ENCODE peak calls at places on chromosomes 7 and 10, in eight cellular contexts. One of them, this sample, is unnamed.

GRCh38 chr10:127142141-127142540 is 54.2 kb downstream of the INSYN2A start:
- DNase-seq in astrocyte: no peak
- DNase-seq in NCI-H1105 treated with DMSO at 0.1 percent for 48 hours: no peak
- DNase-seq in stimulated activated CD4-positive, alpha-beta T cell treated with anti-CD3 and anti-CD28 coated beads, Interleukin-15, amount 100 ng/mL, for 48 hours: no peak
- DNase-seq in AG09309: no peak
- DNase-seq in MM.1S: no peak
- DNase-seq in cardiac fibroblast: no peak
- DNase-seq in NCI-H1092 treated with DMSO at 0.1 percent for 48 hours: no peak
- DNase-seq in this sample: no peak

GRCh38 chr7:115043605-115044004 is 121.7 kb downstream of the MDFIC start:
- DNase-seq in astrocyte: no peak
- DNase-seq in NCI-H1105 treated with DMSO at 0.1 percent for 48 hours: no peak
- DNase-seq in stimulated activated CD4-positive, alpha-beta T cell treated with anti-CD3 and anti-CD28 coated beads, Interleukin-15, amount 100 ng/mL, for 48 hours: no peak
- DNase-seq in AG09309: no peak
- DNase-seq in MM.1S: peak
- DNase-seq in cardiac fibroblast: no peak
- DNase-seq in NCI-H1092 treated with DMSO at 0.1 percent for 48 hours: no peak
- DNase-seq in this sample: no peak

GRCh38 chr10:3869036-3869435 is 84.0 kb upstream of the KLF6 start:
- DNase-seq in astrocyte: no peak
- DNase-seq in NCI-H1105 treated with DMSO at 0.1 percent for 48 hours: no peak
- DNase-seq in stimulated activated CD4-positive, alpha-beta T cell treated with anti-CD3 and anti-CD28 coated beads, Interleukin-15, amount 100 ng/mL, for 48 hours: no peak
- DNase-seq in AG09309: no peak
- DNase-seq in MM.1S: no peak
- DNase-seq in cardiac fibroblast: no peak
- DNase-seq in NCI-H1092 treated with DMSO at 0.1 percent for 48 hours: no peak
- DNase-seq in this sample: no peak

GRCh38 chr7:143345428-143345900 is 17.0 kb downstream of the FAM131B start:
- DNase-seq in astrocyte: peak
- DNase-seq in NCI-H1105 treated with DMSO at 0.1 percent for 48 hours: peak
- DNase-seq in stimulated activated CD4-positive, alpha-beta T cell treated with anti-CD3 and anti-CD28 coated beads, Interleukin-15, amount 100 ng/mL, for 48 hours: peak
- DNase-seq in AG09309: no peak
- DNase-seq in MM.1S: no peak
- DNase-seq in cardiac fibroblast: peak
- DNase-seq in NCI-H1092 treated with DMSO at 0.1 percent for 48 hours: peak
- DNase-seq in this sample: peak

GRCh38 chr7:95725170-95725569 is 47.2 kb upstream of the DYNC1I1 start:
- DNase-seq in astrocyte: no peak
- DNase-seq in NCI-H1105 treated with DMSO at 0.1 percent for 48 hours: peak
- DNase-seq in stimulated activated CD4-positive, alpha-beta T cell treated with anti-CD3 and anti-CD28 coated beads, Interleukin-15, amount 100 ng/mL, for 48 hours: no peak
- DNase-seq in AG09309: no peak
- DNase-seq in MM.1S: peak
- DNase-seq in cardiac fibroblast: peak
- DNase-seq in NCI-H1092 treated with DMSO at 0.1 percent for 48 hours: peak
- DNase-seq in this sample: no peak

GRCh38 chr7:23065974-23066373 is 39.6 kb upstream of the KLHL7 start:
- DNase-seq in astrocyte: peak
- DNase-seq in NCI-H1105 treated with DMSO at 0.1 percent for 48 hours: no peak
- DNase-seq in stimulated activated CD4-positive, alpha-beta T cell treated with anti-CD3 and anti-CD28 coated beads, Interleukin-15, amount 100 ng/mL, for 48 hours: no peak
- DNase-seq in AG09309: peak
- DNase-seq in MM.1S: no peak
- DNase-seq in cardiac fibroblast: peak
- DNase-seq in NCI-H1092 treated with DMSO at 0.1 percent for 48 hours: no peak
- DNase-seq in this sample: no peak

GRCh38 chr7:150978136-150978789 is at the start of gene KCNH2:
- DNase-seq in astrocyte: no peak
- DNase-seq in NCI-H1105 treated with DMSO at 0.1 percent for 48 hours: peak
- DNase-seq in stimulated activated CD4-positive, alpha-beta T cell treated with anti-CD3 and anti-CD28 coated beads, Interleukin-15, amount 100 ng/mL, for 48 hours: no peak
- DNase-seq in AG09309: no peak
- DNase-seq in MM.1S: peak
- DNase-seq in cardiac fibroblast: no peak
- DNase-seq in NCI-H1092 treated with DMSO at 0.1 percent for 48 hours: peak
- DNase-seq in this sample: peak

GRCh38 chr10:131702521-131703356 is 198.1 kb upstream of the PPP2R2D start:
- DNase-seq in astrocyte: no peak
- DNase-seq in NCI-H1105 treated with DMSO at 0.1 percent for 48 hours: no peak
- DNase-seq in stimulated activated CD4-positive, alpha-beta T cell treated with anti-CD3 and anti-CD28 coated beads, Interleukin-15, amount 100 ng/mL, for 48 hours: no peak
- DNase-seq in AG09309: no peak
- DNase-seq in MM.1S: no peak
- DNase-seq in cardiac fibroblast: no peak
- DNase-seq in NCI-H1092 treated with DMSO at 0.1 percent for 48 hours: no peak
- DNase-seq in this sample: no peak

GRCh38 chr7:114269714-114270113 is 144.9 kb upstream of the FOXP2 start:
- DNase-seq in astrocyte: no peak
- DNase-seq in NCI-H1105 treated with DMSO at 0.1 percent for 48 hours: no peak
- DNase-seq in stimulated activated CD4-positive, alpha-beta T cell treated with anti-CD3 and anti-CD28 coated beads, Interleukin-15, amount 100 ng/mL, for 48 hours: no peak
- DNase-seq in AG09309: no peak
- DNase-seq in MM.1S: no peak
- DNase-seq in cardiac fibroblast: no peak
- DNase-seq in NCI-H1092 treated with DMSO at 0.1 percent for 48 hours: no peak
- DNase-seq in this sample: no peak

GRCh38 chr10:44949915-44950314 is 9.7 kb upstream of the RASSF4 start:
- DNase-seq in astrocyte: no peak
- DNase-seq in NCI-H1105 treated with DMSO at 0.1 percent for 48 hours: no peak
- DNase-seq in stimulated activated CD4-positive, alpha-beta T cell treated with anti-CD3 and anti-CD28 coated beads, Interleukin-15, amount 100 ng/mL, for 48 hours: no peak
- DNase-seq in AG09309: no peak
- DNase-seq in MM.1S: no peak
- DNase-seq in cardiac fibroblast: no peak
- DNase-seq in NCI-H1092 treated with DMSO at 0.1 percent for 48 hours: no peak
- DNase-seq in this sample: no peak

GRCh38 chr10:97096327-97097153 is 89.2 kb downstream of the SLIT1 start:
- DNase-seq in astrocyte: no peak
- DNase-seq in NCI-H1105 treated with DMSO at 0.1 percent for 48 hours: no peak
- DNase-seq in stimulated activated CD4-positive, alpha-beta T cell treated with anti-CD3 and anti-CD28 coated beads, Interleukin-15, amount 100 ng/mL, for 48 hours: no peak
- DNase-seq in AG09309: no peak
- DNase-seq in MM.1S: no peak
- DNase-seq in cardiac fibroblast: no peak
- DNase-seq in NCI-H1092 treated with DMSO at 0.1 percent for 48 hours: peak
- DNase-seq in this sample: peak

GRCh38 chr7:133486-133885 is 58.9 kb upstream of the FAM20C start:
- DNase-seq in astrocyte: no peak
- DNase-seq in NCI-H1105 treated with DMSO at 0.1 percent for 48 hours: no peak
- DNase-seq in stimulated activated CD4-positive, alpha-beta T cell treated with anti-CD3 and anti-CD28 coated beads, Interleukin-15, amount 100 ng/mL, for 48 hours: no peak
- DNase-seq in AG09309: no peak
- DNase-seq in MM.1S: no peak
- DNase-seq in cardiac fibroblast: no peak
- DNase-seq in NCI-H1092 treated with DMSO at 0.1 percent for 48 hours: no peak
- DNase-seq in this sample: no peak

GRCh38 chr10:125520968-125521367 is 162.0 kb downstream of the TEX36 start:
- DNase-seq in astrocyte: no peak
- DNase-seq in NCI-H1105 treated with DMSO at 0.1 percent for 48 hours: no peak
- DNase-seq in stimulated activated CD4-positive, alpha-beta T cell treated with anti-CD3 and anti-CD28 coated beads, Interleukin-15, amount 100 ng/mL, for 48 hours: no peak
- DNase-seq in AG09309: no peak
- DNase-seq in MM.1S: no peak
- DNase-seq in cardiac fibroblast: peak
- DNase-seq in NCI-H1092 treated with DMSO at 0.1 percent for 48 hours: no peak
- DNase-seq in this sample: no peak

GRCh38 chr7:52648903-52649302 is 386.5 kb upstream of the POM121L12 start:
- DNase-seq in astrocyte: peak
- DNase-seq in NCI-H1105 treated with DMSO at 0.1 percent for 48 hours: no peak
- DNase-seq in stimulated activated CD4-positive, alpha-beta T cell treated with anti-CD3 and anti-CD28 coated beads, Interleukin-15, amount 100 ng/mL, for 48 hours: no peak
- DNase-seq in AG09309: no peak
- DNase-seq in MM.1S: no peak
- DNase-seq in cardiac fibroblast: no peak
- DNase-seq in NCI-H1092 treated with DMSO at 0.1 percent for 48 hours: no peak
- DNase-seq in this sample: no peak

GRCh38 chr10:47299989-47300931 is at the start of gene GDF10:
- DNase-seq in astrocyte: no peak
- DNase-seq in NCI-H1105 treated with DMSO at 0.1 percent for 48 hours: no peak
- DNase-seq in stimulated activated CD4-positive, alpha-beta T cell treated with anti-CD3 and anti-CD28 coated beads, Interleukin-15, amount 100 ng/mL, for 48 hours: no peak
- DNase-seq in AG09309: no peak
- DNase-seq in MM.1S: no peak
- DNase-seq in cardiac fibroblast: no peak
- DNase-seq in NCI-H1092 treated with DMSO at 0.1 percent for 48 hours: no peak
- DNase-seq in this sample: no peak

This sample was measured in left cardiac atrium.